ENCODE peak calls at places on chromosomes 4 and X, in six cellular contexts. N is astrocyte, Z is AG10803, D is ovary, T is astrocyte of the spinal cord, M is choroid plexus epithelial cell. E is an unnamed sample.

GRCh38 chrX:69031971-69032391 is 133.3 kb downstream of the PJA1 start:
- DNase-seq in N (no peak), Z (no peak), D (no peak), T (no peak), M (no peak), E (no peak)

GRCh38 chrX:103864886-103865534 is 33.0 kb upstream of the RAB9B start:
- DNase-seq in N (peak; percentile 48), Z (no peak), D (no peak), T (peak; percentile 8), M (peak; percentile 24), E (no peak)

GRCh38 chr4:57109847-57110634 is at the start of gene IGFBP7:
- DNase-seq in N (no peak), Z (peak; percentile 53), D (peak; percentile 66), T (peak; percentile 60), M (peak; percentile 67), E (no peak)

GRCh38 chr4:20544645-20545044 is 155.6 kb upstream of the PACRGL start:
- DNase-seq in N (peak; percentile 33), Z (peak; percentile 63), D (no peak), T (peak; percentile 59), M (peak; percentile 82), E (no peak)

GRCh38 chr4:150140774-150141400 is 62.6 kb downstream of the DCLK2 start:
- DNase-seq in N (peak; percentile 73), Z (peak; percentile 72), D (no peak), T (peak; percentile 80), M (peak; percentile 64), E (peak; percentile 36)

GRCh38 chrX:139202742-139203410 is 327.7 kb upstream of the F9 start:
- DNase-seq in N (no peak), Z (no peak), D (no peak), T (no peak), M (no peak), E (no peak)

GRCh38 chr4:69546121-69546520 is 50.4 kb upstream of the UGT2B4 start:
- DNase-seq in N (peak; percentile 87), Z (no peak), D (no peak), T (peak; percentile 65), M (no peak), E (peak; percentile 5)

GRCh38 chr4:8198906-8199593 is at the start of gene SH3TC1:
- DNase-seq in N (peak; percentile 81), Z (peak; percentile 63), D (peak; percentile 77), T (peak; percentile 78), M (peak; percentile 92), E (peak; percentile 79)

GRCh38 chr4:74374561-74375327 is 9.8 kb downstream of the EREG start:
- DNase-seq in N (peak; percentile 78), Z (peak; percentile 92), D (no peak), T (peak; percentile 65), M (peak; percentile 76), E (peak; percentile 74)

GRCh38 chr4:100299019-100299418 is 108.8 kb upstream of the DDIT4L start:
- DNase-seq in N (peak; percentile 94), Z (peak; percentile 99), D (peak; percentile 23), T (peak; percentile 95), M (peak; percentile 89), E (peak; percentile 93)

GRCh38 chr4:187059895-187060294 is 336.2 kb upstream of the FAT1 start:
- DNase-seq in N (no peak), Z (no peak), D (no peak), T (no peak), M (no peak), E (no peak)

GRCh38 chr4:6538586-6538985 is 36.4 kb upstream of the MAN2B2 start:
- DNase-seq in N (no peak), Z (no peak), D (no peak), T (no peak), M (no peak), E (no peak)

GRCh38 chr4:183411291-183411861 is 33.1 kb upstream of the CDKN2AIP start:
- DNase-seq in N (no peak), Z (no peak), D (no peak), T (no peak), M (no peak), E (no peak)

GRCh38 chr4:187451776-187452175 is 543.8 kb upstream of the ZFP42 start:
- DNase-seq in N (no peak), Z (peak; percentile 27), D (no peak), T (no peak), M (no peak), E (no peak)

GRCh38 chr4:5435823-5436222 is 272.5 kb downstream of the EVC2 start:
- DNase-seq in N (no peak), Z (no peak), D (no peak), T (no peak), M (no peak), E (no peak)

GRCh38 chr4:16082424-16083216 is 1.2 kb downstream of the PROM1 start:
- DNase-seq in N (peak; percentile 27), Z (no peak), D (no peak), T (no peak), M (no peak), E (no peak)

GRCh38 chr4:76562851-76563803 is 128.1 kb downstream of the SHROOM3 start:
- DNase-seq in N (peak; percentile 59), Z (peak; percentile 75), D (no peak), T (peak; percentile 47), M (peak; percentile 98), E (no peak)

GRCh38 chrX:102835504-102836146 is 101.4 kb upstream of the RAB40AL start:
- DNase-seq in N (no peak), Z (peak; percentile 28), D (no peak), T (peak; percentile 46), M (peak; percentile 61), E (peak; percentile 43)

GRCh38 chr4:137934921-137935320 is 307.2 kb downstream of the SLC7A11 start:
- DNase-seq in N (no peak), Z (peak; percentile 1), D (no peak), T (no peak), M (no peak), E (no peak)

GRCh38 chr4:7979652-7979968 is 39.9 kb upstream of the AFAP1 start:
- DNase-seq in N (no peak), Z (no peak), D (no peak), T (no peak), M (no peak), E (no peak)

GRCh38 chr4:122577808-122578781 is 42.8 kb downstream of the IL21 start:
- DNase-seq in N (no peak), Z (peak; percentile 67), D (no peak), T (peak; percentile 41), M (peak; percentile 69), E (peak; percentile 47)

GRCh38 chrX:49878128-49878833 is 1.0 kb upstream of the USP27X start:
- DNase-seq in N (no peak), Z (peak; percentile 2), D (peak; percentile 46), T (no peak), M (peak; percentile 1), E (no peak)

GRCh38 chrX:49878834-49879655 is at the start of gene USP27X:
- DNase-seq in N (peak; percentile 73), Z (peak; percentile 81), D (peak; percentile 76), T (peak; percentile 88), M (peak; percentile 83), E (peak; percentile 74)

GRCh38 chrX:49877397-49878101 is 1.7 kb upstream of the USP27X start:
- DNase-seq in N (no peak), Z (no peak), D (no peak), T (no peak), M (no peak), E (no peak)

GRCh38 chrX:49879656-49880277 is 483 bp downstream of the USP27X start:
- DNase-seq in N (no peak), Z (no peak), D (no peak), T (no peak), M (peak; percentile 7), E (no peak)

DNA sequence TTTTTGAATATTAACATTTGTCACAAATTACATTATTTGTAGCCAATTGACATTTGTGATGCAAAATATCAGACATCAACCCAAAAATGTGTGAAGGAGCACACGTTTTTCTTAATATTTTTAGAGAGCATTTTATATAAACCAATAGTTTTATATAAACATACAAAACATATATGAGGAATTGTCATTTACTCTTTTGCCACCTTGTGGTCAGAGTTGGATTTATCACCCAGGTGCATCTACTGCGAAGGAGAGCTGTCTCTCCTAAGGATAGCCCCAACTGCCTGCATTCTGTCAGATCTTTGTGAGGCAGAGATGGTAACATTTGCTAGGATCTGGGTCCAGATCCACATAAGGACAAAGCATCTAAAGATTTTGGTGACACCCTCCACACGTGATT is 2.5 kb upstream of the USP27X start:
- DNase-seq in N (no peak), Z (peak; percentile 6), D (no peak), T (peak; percentile 8), M (peak; percentile 47), E (peak; percentile 26)
- TF ChIP-seq CTCF in N (peak; percentile 36), Z (peak; percentile 47), D (no peak), T (peak; percentile 49), M (peak; percentile 50), E (peak; percentile 58)

GRCh38 chrX:7435822-7436221 is 287.9 kb upstream of the PUDP start:
- DNase-seq in N (no peak), Z (peak; percentile 16), D (no peak), T (no peak), M (peak; percentile 0), E (no peak)
- H3K4me3 ChIP-seq in N (no peak overlapping the region), Z (no peak overlapping the region), D (no peak overlapping the region), T (no peak overlapping the region), M (no peak overlapping the region), E (no peak overlapping the region)

DNA sequence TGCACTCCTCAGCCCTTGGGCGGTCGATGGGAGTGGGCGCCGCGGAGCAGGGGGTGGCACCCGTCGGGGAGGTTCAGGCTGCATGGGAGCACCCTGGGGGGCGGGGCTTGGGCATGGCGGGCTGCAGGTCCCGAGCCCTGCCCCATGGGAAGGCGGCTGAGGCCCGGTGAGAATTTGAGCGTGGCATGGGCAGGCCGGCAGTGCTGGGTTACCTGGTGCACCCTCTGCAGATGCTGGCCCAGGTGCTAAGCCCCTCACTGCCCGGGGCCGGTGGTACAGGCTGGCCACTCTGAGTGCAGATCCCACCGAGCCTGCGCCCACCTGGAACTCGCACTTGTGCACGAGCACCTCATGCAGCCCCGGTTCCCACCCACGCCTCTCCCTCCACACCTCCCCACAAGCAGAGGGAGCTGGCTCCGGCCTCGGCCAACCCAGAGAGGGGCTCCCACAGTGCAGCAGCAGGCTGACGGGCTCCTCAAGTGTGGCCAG is 556.3 kb downstream of the GALNTL6 start:
- DNase-seq in N (no peak), Z (no peak), D (no peak), T (no peak), M (no peak), E (no peak)
- TF ChIP-seq CTCF in N (no peak), Z (no peak), D (no peak), T (no peak), M (no peak), E (no peak)

GRCh38 chr4:47838445-47838844 is 578 bp upstream of the CORIN start:
- DNase-seq in N (no peak), Z (no peak), D (no peak), T (no peak), M (no peak), E (no peak)
- H3K4me3 ChIP-seq in N (no peak overlapping the region), Z (no peak overlapping the region), D (no peak overlapping the region), T (no peak overlapping the region), M (no peak overlapping the region), E (no peak overlapping the region)

GRCh38 chrX:118764122-118764521 is 36.7 kb downstream of the IL13RA1 start:
- DNase-seq in N (no peak), Z (no peak), D (no peak), T (no peak), M (no peak), E (no peak)

GRCh38 chrX:118760025-118760424 is 32.6 kb downstream of the IL13RA1 start:
- DNase-seq in N (no peak), Z (no peak), D (no peak), T (no peak), M (no peak), E (no peak)

GRCh38 chrX:118758511-118758910 is 31.1 kb downstream of the IL13RA1 start:
- DNase-seq in N (no peak), Z (no peak), D (no peak), T (no peak), M (no peak), E (no peak)

GRCh38 chrX:118763489-118763888 is 36.1 kb downstream of the IL13RA1 start:
- DNase-seq in N (no peak), Z (no peak), D (no peak), T (no peak), M (no peak), E (no peak)

GRCh38 chrX:118761950-118762725 is 34.7 kb downstream of the IL13RA1 start:
- DNase-seq in N (no peak), Z (no peak), D (no peak), T (no peak), M (no peak), E (no peak)
- TF ChIP-seq CTCF in N (no peak), Z (no peak), D (no peak), T (no peak), M (peak; percentile 26), E (peak; percentile 12)